ENCODE peak calls at places on chromosomes 6 and 20, in ten cellular contexts. T is heart left ventricle, D is cardiac fibroblast, I is lung, B is IMR-90, J is fibroblast of the aortic adventitia, U is kidney, C is mesothelial cell of epicardium, Z is HFF-Myc, N is fibroblast of villous mesenchyme. P is an unnamed sample.
A peak's percentile ranks its signal among the peaks of the same experiment; 100 is the strongest.

GRCh38 chr6:125304970-125305369 is 3.2 kb upstream of the HDDC2 start:
- DNase-seq in T (no peak), D (no peak), I (no peak), B (no peak), J (no peak), U (no peak), C (no peak), Z (no peak), N (no peak), P (no peak)

GRCh38 chr20:44349349-44349748 is 6.2 kb upstream of the HNF4A start:
- DNase-seq in T (no peak), D (no peak), I (no peak), B (no peak), J (no peak), U (no peak), C (no peak), Z (no peak), N (no peak), P (no peak)

GRCh38 chr6:340991-341827 is 48.9 kb downstream of the DUSP22 start:
- DNase-seq in T (peak; percentile 70), D (no peak), I (no peak), B (no peak), J (no peak), U (no peak), C (no peak), Z (no peak), N (no peak), P (no peak)

GRCh38 chr6:27795697-27796494 is 116.3 kb downstream of the OR2B2 start:
- DNase-seq in T (no peak), D (peak; percentile 96), I (peak; percentile 71), B (peak; percentile 89), J (peak; percentile 97), U (no peak), C (no peak), Z (peak; percentile 97), N (peak; percentile 95), P (peak; percentile 88)

GRCh38 chr20:1467355-1468116 is 887 bp upstream of the NSFL1C start:
- DNase-seq in T (no peak), D (no peak), I (peak; percentile 47), B (no peak), J (no peak), U (no peak), C (no peak), Z (no peak), N (no peak), P (no peak)

GRCh38 chr6:26284537-26285142 is 80.4 kb upstream of the BTN3A2 start:
- DNase-seq in T (peak; percentile 75), D (peak; percentile 79), I (peak; percentile 56), B (peak; percentile 74), J (peak; percentile 75), U (peak; percentile 85), C (no peak), Z (no peak), N (peak; percentile 76), P (peak; percentile 69)

GRCh38 chr6:142222022-142222421 is 75.0 kb downstream of the VTA1 start:
- DNase-seq in T (no peak), D (no peak), I (no peak), B (no peak), J (no peak), U (no peak), C (no peak), Z (no peak), N (no peak), P (no peak)

GRCh38 chr20:50172347-50173013 is 18.1 kb upstream of the CEBPB start:
- DNase-seq in T (peak; percentile 95), D (peak; percentile 71), I (peak; percentile 85), B (peak; percentile 65), J (peak; percentile 54), U (peak; percentile 94), C (no peak), Z (no peak), N (peak; percentile 95), P (peak; percentile 69)

GRCh38 chr6:39829331-39829730 is 37.2 kb downstream of the DAAM2 start:
- DNase-seq in T (no peak), D (no peak), I (no peak), B (no peak), J (no peak), U (no peak), C (no peak), Z (no peak), N (no peak), P (peak; percentile 59)

GRCh38 chr20:49132995-49133451 is 55.1 kb downstream of the STAU1 start:
- DNase-seq in T (no peak), D (peak; percentile 81), I (no peak), B (peak; percentile 79), J (peak; percentile 90), U (no peak), C (no peak), Z (peak; percentile 52), N (peak; percentile 84), P (peak; percentile 81)

GRCh38 chr20:62208061-62208804 is 11.8 kb downstream of the HRH3 start:
- DNase-seq in T (peak; percentile 26), D (no peak), I (no peak), B (no peak), J (no peak), U (peak; percentile 59), C (no peak), Z (no peak), N (no peak), P (no peak)

GRCh38 chr6:28282923-28283322 is 1.6 kb downstream of the PGBD1 start:
- DNase-seq in T (no peak), D (peak; percentile 36), I (no peak), B (no peak), J (no peak), U (no peak), C (no peak), Z (no peak), N (no peak), P (no peak)

GRCh38 chr6:19472850-19473249 is 364.3 kb upstream of the ID4 start:
- DNase-seq in T (no peak), D (peak; percentile 17), I (no peak), B (no peak), J (no peak), U (no peak), C (no peak), Z (no peak), N (no peak), P (no peak)

GRCh38 chr6:168116975-168117899 is 38.2 kb upstream of the FRMD1 start:
- DNase-seq in T (peak; percentile 47), D (no peak), I (no peak), B (no peak), J (no peak), U (peak; percentile 29), C (no peak), Z (no peak), N (no peak), P (no peak)

GRCh38 chr6:1001655-1002349 is 308.9 kb upstream of the EXOC2 start:
- DNase-seq in T (no peak), D (no peak), I (no peak), B (no peak), J (no peak), U (no peak), C (no peak), Z (no peak), N (no peak), P (peak; percentile 70)

GRCh38 chr6:138970856-138971425 is 17.1 kb downstream of the REPS1 start:
- DNase-seq in T (no peak), D (peak; percentile 97), I (no peak), B (peak; percentile 95), J (peak; percentile 86), U (no peak), C (no peak), Z (peak; percentile 39), N (peak; percentile 87), P (peak; percentile 88)

GRCh38 chr20:46946796-46947195 is 52.2 kb downstream of the EYA2 start:
- DNase-seq in T (no peak), D (peak; percentile 22), I (no peak), B (peak; percentile 11), J (peak; percentile 63), U (no peak), C (no peak), Z (no peak), N (no peak), P (no peak)

GRCh38 chr6:1267790-1268762 is 43.8 kb upstream of the FOXQ1 start:
- DNase-seq in T (no peak), D (no peak), I (no peak), B (no peak), J (no peak), U (no peak), C (no peak), Z (no peak), N (no peak), P (no peak)

GRCh38 chr6:130381459-130382380 is 15.9 kb downstream of the TMEM200A start:
- DNase-seq in T (no peak), D (no peak), I (no peak), B (no peak), J (no peak), U (no peak), C (no peak), Z (no peak), N (no peak), P (no peak)
- TF ChIP-seq CTCF in T (no peak), D (no peak), I (no peak), B (no peak), J (peak; percentile 14), U (peak; percentile 16), C (no peak), Z (no peak), N (no peak), P (no peak)

DNA sequence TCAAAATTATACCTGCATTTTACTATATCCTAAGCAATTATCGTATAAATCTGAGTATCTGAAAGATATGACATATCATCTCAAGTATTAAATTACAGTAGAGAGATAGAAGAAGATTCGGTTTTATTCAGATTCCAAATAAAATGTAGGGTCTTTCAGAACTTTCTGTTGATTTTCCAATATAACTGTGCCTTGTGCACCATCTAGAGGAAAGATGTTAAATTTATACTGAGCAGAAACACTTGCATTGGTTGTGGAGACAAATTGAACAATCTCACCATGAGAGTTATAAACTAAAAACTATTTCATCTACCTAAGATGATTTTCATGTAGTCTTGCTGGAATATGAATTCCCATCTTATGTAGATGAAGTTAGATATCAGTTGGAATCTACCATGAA is 26.8 kb upstream of the HSF2 start:
- DNase-seq in T (no peak), D (peak; percentile 18), I (no peak), B (peak; percentile 6), J (peak; percentile 30), U (no peak), C (no peak), Z (no peak), N (peak; percentile 5), P (no peak)
- TF ChIP-seq CTCF in T (peak; percentile 42), D (no peak), I (no peak), B (peak; percentile 21), J (peak; percentile 23), U (no peak), C (no peak), Z (no peak), N (peak; percentile 35), P (peak; percentile 25)

DNA sequence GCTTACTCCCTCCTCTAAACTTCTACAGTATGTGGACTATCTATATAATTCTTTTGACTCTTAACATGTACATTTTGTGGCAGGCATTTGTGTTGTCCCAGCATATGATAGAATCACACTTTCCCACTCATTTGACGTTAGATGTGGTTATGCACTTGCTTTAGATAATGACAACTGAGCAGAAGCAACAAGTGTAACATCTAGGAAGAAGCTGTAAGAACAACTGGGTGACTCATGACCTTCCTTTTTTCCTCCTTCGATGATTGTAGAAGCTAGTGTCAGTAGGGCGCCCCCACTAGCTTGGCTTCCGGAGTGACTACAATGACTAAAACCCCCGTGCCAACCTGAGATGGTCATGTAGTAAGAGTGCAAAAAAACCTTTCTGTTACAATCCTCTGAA is 74.6 kb upstream of the CEP85L start:
- DNase-seq in T (no peak), D (peak; percentile 34), I (no peak), B (no peak), J (no peak), U (no peak), C (no peak), Z (no peak), N (no peak), P (no peak)
- TF ChIP-seq CTCF in T (no peak), D (no peak), I (no peak), B (no peak), J (no peak), U (no peak), C (no peak), Z (no peak), N (no peak), P (no peak)

GRCh38 chr6:36546958-36547645 is at the start of gene STK38:
- DNase-seq in T (peak; percentile 97), D (peak; percentile 89), I (peak; percentile 92), B (peak; percentile 82), J (peak; percentile 87), U (peak; percentile 98), C (peak; percentile 90), Z (peak; percentile 76), N (peak; percentile 89), P (peak; percentile 84)
- TF ChIP-seq CTCF in T (peak; percentile 28), D (no peak), I (no peak), B (no peak), J (peak; percentile 10), U (no peak), C (no peak), Z (no peak), N (peak; percentile 2), P (peak; percentile 24)